ENCODE peak calls at places on chromosomes 6 and 20, in four cellular contexts. M is adrenal gland, T is HFF-Myc, W is astrocyte. D is an unnamed sample.

GRCh38 chr6:43735642-43736199 is 34.3 kb upstream of the VEGFA start:
- DNase-seq in M (no peak), T (no peak), W (no peak), D (no peak)

GRCh38 chr20:33211817-33212424 is 5.2 kb upstream of the BPIFA3 start:
- DNase-seq in M (peak), T (peak), W (peak), D (peak)

GRCh38 chr20:33474097-33474846 is 15.6 kb upstream of the CBFA2T2 start:
- DNase-seq in M (no peak), T (no peak), W (no peak), D (no peak)

GRCh38 chr6:88494401-88495140 is 328.4 kb upstream of the CNR1 start:
- DNase-seq in M (no peak), T (no peak), W (no peak), D (no peak)

GRCh38 chr6:170031096-170031471 is 259.8 kb downstream of the DLL1 start:
- DNase-seq in M (no peak), T (no peak), W (no peak), D (no peak)

GRCh38 chr6:90294989-90295853 is 1.4 kb downstream of the BACH2 start:
- DNase-seq in M (peak), T (no peak), W (no peak), D (peak)

GRCh38 chr20:34190679-34191090 is 50.5 kb upstream of the ASIP start:
- DNase-seq in M (peak), T (peak), W (peak), D (peak)

GRCh38 chr6:47007657-47008396 is 34.3 kb downstream of the ADGRF1 start:
- DNase-seq in M (no peak), T (no peak), W (peak), D (no peak)

GRCh38 chr6:90343581-90343980 is 46.9 kb upstream of the BACH2 start:
- DNase-seq in M (peak), T (no peak), W (peak), D (peak)

GRCh38 chr6:38589367-38589720 is 50.4 kb downstream of the BTBD9 start:
- DNase-seq in M (no peak), T (no peak), W (no peak), D (no peak)

GRCh38 chr20:4472906-4473305 is 248.8 kb upstream of the PRND start:
- DNase-seq in M (no peak), T (no peak), W (no peak), D (no peak)

GRCh38 chr6:81451787-81452186 is 300.7 kb downstream of the TENT5A start:
- DNase-seq in M (no peak), T (peak), W (peak), D (peak)

GRCh38 chr6:29887819-29888581 is 54.3 kb upstream of the HLA-A start:
- DNase-seq in M (no peak), T (no peak), W (no peak), D (peak)

GRCh38 chr6:47865206-47865605 is 83.4 kb downstream of the OPN5 start:
- DNase-seq in M (no peak), T (no peak), W (no peak), D (no peak)

GRCh38 chr6:137861550-137862337 is 5.3 kb upstream of the TNFAIP3 start:
- DNase-seq in M (no peak), T (no peak), W (no peak), D (no peak)

GRCh38 chr6:53235508-53235907 is 86.9 kb upstream of the GCM1 start:
- DNase-seq in M (no peak), T (no peak), W (no peak), D (no peak)

GRCh38 chr6:100593522-100593921 is 128.8 kb upstream of the SIM1 start:
- DNase-seq in M (no peak), T (no peak), W (no peak), D (no peak)

GRCh38 chr20:50844430-50845100 is 49.7 kb downstream of the BCAS4 start:
- DNase-seq in M (no peak), T (no peak), W (peak), D (peak)

GRCh38 chr20:36463212-36464061 is 77.9 kb upstream of the MYL9 start:
- DNase-seq in M (no peak), T (no peak), W (no peak), D (no peak)

GRCh38 chr20:36461600-36462439 is 79.5 kb upstream of the MYL9 start:
- DNase-seq in M (peak), T (no peak), W (no peak), D (peak)

GRCh38 chr20:36462440-36463211 is 78.7 kb upstream of the MYL9 start:
- DNase-seq in M (peak), T (no peak), W (peak), D (peak)

GRCh38 chr20:36465109-36466080 is 75.9 kb upstream of the MYL9 start:
- DNase-seq in M (peak), T (no peak), W (peak), D (peak)

GRCh38 chr20:36460648-36461599 is 80.4 kb upstream of the MYL9 start:
- DNase-seq in M (peak), T (no peak), W (peak), D (peak)
- H3K4me3 ChIP-seq in M (peak), T (peak), W (peak), D (peak)

DNA sequence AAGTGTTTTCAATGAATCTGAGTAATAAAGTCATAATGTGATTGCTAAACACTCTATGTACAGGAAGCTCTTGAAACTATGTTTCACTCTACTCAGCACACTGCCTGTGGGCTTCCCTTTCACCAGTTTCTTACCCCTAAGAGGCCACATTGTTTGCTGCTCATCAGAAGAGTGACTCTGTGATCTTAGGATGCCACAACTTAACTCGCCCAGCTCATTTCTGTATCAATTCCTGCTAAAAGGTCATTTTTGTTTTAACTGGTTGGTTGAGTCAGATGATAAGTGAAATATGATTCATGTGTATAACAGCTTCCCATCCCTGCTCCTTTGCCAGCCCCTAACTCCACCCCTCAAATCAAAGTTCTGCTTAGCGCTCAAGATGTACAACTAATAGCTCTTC is 9.8 kb upstream of the NDUFAF4 start:
- DNase-seq in M (no peak), T (no peak), W (peak), D (peak)
- H3K4me3 ChIP-seq in M (no peak), T (no peak), W (no peak), D (no peak)

GRCh38 chr20:60204601-60205000 is 246.4 kb downstream of the CDH26 start:
- DNase-seq in M (no peak), T (no peak), W (no peak), D (no peak)
- H3K4me3 ChIP-seq in M (no peak), T (no peak), W (no peak), D (no peak)

GRCh38 chr6:125312950-125313349 is 11.2 kb upstream of the HDDC2 start:
- DNase-seq in M (no peak), T (no peak), W (no peak), D (no peak)

GRCh38 chr6:125310994-125311649 is 9.4 kb upstream of the HDDC2 start:
- DNase-seq in M (no peak), T (peak), W (peak), D (peak)

GRCh38 chr6:125312478-125312877 is 10.7 kb upstream of the HDDC2 start:
- DNase-seq in M (peak), T (no peak), W (no peak), D (no peak)

GRCh38 chr6:125314019-125314581 is 12.3 kb upstream of the HDDC2 start:
- DNase-seq in M (peak), T (peak), W (peak), D (peak)

GRCh38 chr6:125316621-125317020 is 14.9 kb upstream of the HDDC2 start:
- DNase-seq in M (no peak), T (no peak), W (no peak), D (no peak)
- H3K4me3 ChIP-seq in M (no peak), T (no peak), W (no peak), D (no peak)

DNA sequence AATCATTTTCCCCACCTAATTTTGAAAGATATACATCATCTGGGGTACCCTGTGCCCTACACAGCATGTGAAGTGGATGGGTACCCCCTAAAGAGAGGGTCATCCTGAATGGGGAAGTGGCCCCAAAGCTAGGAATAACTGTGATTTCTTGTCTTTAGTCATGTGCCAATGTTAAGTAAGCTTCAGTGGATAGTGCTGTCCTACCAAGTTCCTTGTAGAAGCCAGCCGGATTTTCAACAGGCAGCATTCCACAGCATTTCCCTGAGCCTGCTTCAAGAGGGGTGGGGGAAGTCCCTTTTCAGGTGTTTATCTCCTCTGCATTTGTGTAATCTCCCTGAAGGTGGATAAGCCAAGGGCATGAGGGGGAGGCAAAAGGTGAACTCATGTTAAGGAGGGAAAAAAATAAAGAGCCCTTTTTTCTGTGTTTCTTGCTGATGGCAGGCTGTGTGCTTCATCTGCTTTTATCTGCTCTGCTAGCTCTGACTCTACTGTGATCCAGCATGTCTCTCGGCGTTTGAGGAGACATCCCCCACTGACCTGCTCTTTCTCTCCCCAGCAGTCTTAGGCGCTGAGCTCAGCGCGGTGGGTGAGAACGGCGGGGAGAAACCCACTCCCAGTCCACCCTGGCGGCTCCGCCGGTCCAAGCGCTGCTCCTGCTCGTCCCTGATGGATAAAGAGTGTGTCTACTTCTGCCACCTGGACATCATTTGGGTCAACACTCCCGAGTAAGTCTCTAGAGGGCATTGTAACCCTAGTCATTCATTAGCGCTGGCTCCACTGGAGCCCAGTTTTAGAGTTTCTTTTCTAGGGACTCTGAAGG is 1.8 kb downstream of the EDN1 start:
- DNase-seq in M (no peak), T (no peak), W (peak), D (no peak)
- H3K4me3 ChIP-seq in M (peak), T (peak), W (peak), D (peak)

DNA sequence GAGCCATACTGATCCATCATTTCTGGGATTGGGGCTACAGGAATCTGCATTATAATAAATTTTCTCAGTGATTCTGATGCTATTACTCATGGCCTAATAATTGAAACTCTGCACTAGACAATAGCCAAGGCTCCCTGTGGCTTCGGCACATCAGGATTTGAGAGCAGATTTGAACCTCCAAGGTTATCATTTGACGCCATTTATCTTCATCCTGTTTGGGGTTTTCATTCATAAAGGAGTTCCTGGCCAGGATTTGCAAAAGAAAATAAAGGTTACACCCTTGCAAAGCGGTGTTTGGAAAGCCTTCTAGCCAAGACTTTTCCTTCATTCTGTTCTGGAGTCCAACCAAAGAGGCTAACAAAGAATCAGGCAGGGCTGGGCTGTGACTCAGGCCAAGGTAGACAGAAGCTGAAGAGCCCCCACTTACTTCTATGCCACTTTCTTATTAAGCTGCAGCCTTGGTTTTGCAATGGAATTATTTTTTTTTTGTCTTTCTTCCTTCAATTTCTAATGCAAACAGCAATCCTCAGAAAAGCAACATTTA is 330.1 kb downstream of the DHX35 start:
- DNase-seq in M (no peak), T (no peak), W (peak), D (no peak)
- H3K4me3 ChIP-seq in M (no peak), T (no peak), W (no peak), D (no peak)

DNA sequence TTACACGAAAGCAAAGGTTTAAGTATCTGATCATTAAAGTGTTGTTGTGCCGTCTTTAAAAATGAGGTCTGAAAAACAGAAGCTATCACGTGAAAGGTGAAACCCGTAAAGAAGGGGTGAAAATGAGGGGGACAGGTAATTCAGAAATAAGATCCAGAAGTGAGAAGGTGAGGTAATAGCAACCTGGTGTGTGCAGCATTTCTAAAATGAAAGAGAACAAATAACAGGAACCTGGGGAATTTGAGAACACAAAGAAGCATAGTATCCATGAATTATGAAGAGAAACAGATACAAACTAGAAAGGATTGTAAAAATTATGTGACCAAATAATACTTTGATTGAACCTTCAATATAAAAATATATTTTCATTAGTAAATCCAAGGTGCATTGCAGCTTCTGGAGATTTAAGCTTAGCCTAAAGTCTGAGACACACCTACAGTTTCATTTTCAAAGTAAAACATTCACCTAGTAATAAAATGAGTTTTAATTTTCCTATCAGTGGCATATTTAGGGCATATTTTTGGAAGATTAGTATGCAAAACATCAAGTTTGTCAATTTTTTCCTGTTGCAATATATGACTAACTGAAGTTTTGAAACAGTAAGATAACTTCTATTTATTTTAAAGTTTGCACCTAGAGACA is 1.4 kb downstream of the HEY2 start:
- DNase-seq in M (no peak), T (no peak), W (no peak), D (no peak)
- H3K4me3 ChIP-seq in M (peak), T (no peak), W (peak), D (no peak)

DNA sequence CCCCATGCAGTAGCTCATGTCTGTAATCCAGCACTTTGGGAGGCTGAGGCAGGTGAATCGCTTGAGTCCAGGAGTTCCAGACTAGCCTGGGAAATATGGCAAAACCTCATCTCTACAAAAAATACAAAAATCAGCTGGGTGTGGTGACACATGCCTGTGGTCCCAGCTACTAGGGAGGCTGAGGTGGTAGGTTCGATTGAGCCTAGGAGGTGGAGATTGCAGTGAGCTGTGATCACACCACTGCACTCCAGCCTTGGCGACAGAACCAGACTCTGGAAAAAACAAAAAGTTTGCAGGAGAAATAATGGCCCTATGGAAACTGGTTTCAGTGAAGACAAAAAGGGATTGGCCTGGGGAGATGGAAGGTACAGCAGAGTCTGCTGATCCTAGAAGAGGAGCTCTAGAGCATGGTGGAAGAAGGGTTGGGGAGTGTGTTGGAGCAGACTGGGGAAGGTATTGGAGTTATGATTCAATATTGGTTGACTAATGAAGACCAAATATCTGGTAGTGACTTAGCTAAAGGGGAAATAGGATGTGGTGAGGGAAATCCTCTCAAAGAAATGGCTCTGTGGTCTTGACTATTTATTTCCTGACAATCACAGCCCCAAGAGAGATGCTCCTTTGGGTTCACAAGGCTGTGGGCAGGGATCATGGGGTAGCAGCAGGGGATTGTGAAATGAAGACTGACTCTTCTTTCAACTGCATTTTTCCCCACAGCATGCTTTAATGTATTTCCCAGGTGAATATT is 281.9 kb downstream of the UTRN start:
- DNase-seq in M (no peak), T (no peak), W (peak), D (no peak)
- H3K4me3 ChIP-seq in M (no peak), T (no peak), W (no peak), D (no peak)

D was measured in brain microvascular endothelial cell.